ENCODE peak calls at places on chromosomes 12 and 14, in four cellular contexts. L is A549, K is right lobe of liver, S is Peyer's patch. H is an unnamed sample.

GRCh38 chr14:56887211-56887610 is 76.9 kb upstream of the OTX2 start:
- DNase-seq in S (no peak), L (no peak), K (no peak), H (no peak)

GRCh38 chr14:28577711-28578131 is 188.9 kb upstream of the FOXG1 start:
- DNase-seq in K (no peak), S (no peak), L (peak; percentile 18), H (no peak)

GRCh38 chr12:62588916-62589315 is 122.3 kb downstream of the MON2 start:
- DNase-seq in K (no peak), L (peak; percentile 34), S (no peak), H (no peak)

GRCh38 chr12:48050174-48050573 is 45.9 kb upstream of the COL2A1 start:
- DNase-seq in S (no peak), L (no peak), K (no peak), H (no peak)

GRCh38 chr12:42296503-42297109 is 29.3 kb downstream of the ZCRB1 start:
- DNase-seq in L (peak; percentile 60), S (no peak), K (no peak), H (no peak)

GRCh38 chr12:122072031-122072970 is 6.3 kb upstream of the MLXIP start:
- DNase-seq in S (no peak), K (peak; percentile 65), L (peak; percentile 94), H (peak; percentile 53)

GRCh38 chr14:52995998-52996397 is 45.1 kb upstream of the FERMT2 start:
- DNase-seq in K (no peak), L (no peak), S (no peak), H (no peak)

GRCh38 chr14:67668559-67668958 is 5.9 kb downstream of the VTI1B start:
- DNase-seq in K (no peak), S (no peak), L (no peak), H (no peak)

GRCh38 chr14:99562848-99563748 is 40.9 kb downstream of the CCDC85C start:
- DNase-seq in K (peak; percentile 94), S (peak; percentile 82), L (peak; percentile 86), H (peak; percentile 76)

GRCh38 chr14:90381999-90382451 is 14.8 kb upstream of the CALM1 start:
- DNase-seq in S (peak; percentile 85), L (no peak), K (peak; percentile 95), H (peak; percentile 49)

GRCh38 chr12:14577344-14577743 is 9.7 kb upstream of the PLBD1 start:
- DNase-seq in S (no peak), K (no peak), L (no peak), H (no peak)

GRCh38 chr12:32274665-32275064 is 124.7 kb upstream of the FGD4 start:
- DNase-seq in K (no peak), L (no peak), S (no peak), H (no peak)

GRCh38 chr14:90397401-90398314 is 829 bp downstream of the CALM1 start:
- DNase-seq in K (peak; percentile 69), L (peak; percentile 55), S (peak; percentile 81), H (peak; percentile 73)

GRCh38 chr14:78498062-78498595 is 328.0 kb downstream of the NRXN3 start:
- DNase-seq in L (no peak), S (no peak), K (no peak), H (no peak)

GRCh38 chr14:63245893-63246292 is 41.6 kb downstream of the RHOJ start:
- DNase-seq in L (no peak), K (no peak), S (no peak), H (no peak)

GRCh38 chr12:46574853-46575252 is 202.3 kb upstream of the SLC38A2 start:
- DNase-seq in K (no peak), L (no peak), S (no peak), H (no peak)

GRCh38 chr12:67681145-67681778 is 32.7 kb downstream of the DYRK2 start:
- DNase-seq in K (no peak), L (peak; percentile 33), S (no peak), H (no peak)

GRCh38 chr12:108907861-108908302 is 28.0 kb downstream of the DAO start:
- DNase-seq in K (no peak), L (peak; percentile 68), S (no peak), H (no peak)

GRCh38 chr12:28535216-28535615 is 345.0 kb downstream of the CCDC91 start:
- DNase-seq in K (no peak), L (no peak), S (no peak), H (no peak)

GRCh38 chr12:57745485-57745881 is 644 bp downstream of the TSPAN31 start:
- DNase-seq in S (no peak), K (no peak), L (no peak), H (no peak)

GRCh38 chr14:75363570-75364227 is 64.1 kb upstream of the JDP2 start:
- DNase-seq in S (no peak), K (no peak), L (no peak), H (no peak)

GRCh38 chr12:97575792-97576191 is 113.2 kb downstream of the RMST start:
- DNase-seq in L (no peak), S (no peak), K (no peak), H (no peak)

GRCh38 chr14:35867280-35867629 is 41.1 kb downstream of the BRMS1L start:
- DNase-seq in S (no peak), L (no peak), K (no peak), H (no peak)

GRCh38 chr14:95490727-95491451 is 25.6 kb downstream of the SYNE3 start:
- DNase-seq in L (peak; percentile 36), S (peak; percentile 68), K (no peak), H (peak; percentile 54)

GRCh38 chr14:95488376-95489162 is 27.9 kb downstream of the SYNE3 start:
- DNase-seq in K (peak; percentile 70), L (no peak), S (peak; percentile 44), H (no peak)

GRCh38 chr14:95490127-95490526 is 26.3 kb downstream of the SYNE3 start:
- DNase-seq in K (no peak), L (no peak), S (no peak), H (no peak)

GRCh38 chr14:95487669-95488084 is 28.8 kb downstream of the SYNE3 start:
- DNase-seq in S (peak; percentile 5), K (no peak), L (no peak), H (no peak)

DNA sequence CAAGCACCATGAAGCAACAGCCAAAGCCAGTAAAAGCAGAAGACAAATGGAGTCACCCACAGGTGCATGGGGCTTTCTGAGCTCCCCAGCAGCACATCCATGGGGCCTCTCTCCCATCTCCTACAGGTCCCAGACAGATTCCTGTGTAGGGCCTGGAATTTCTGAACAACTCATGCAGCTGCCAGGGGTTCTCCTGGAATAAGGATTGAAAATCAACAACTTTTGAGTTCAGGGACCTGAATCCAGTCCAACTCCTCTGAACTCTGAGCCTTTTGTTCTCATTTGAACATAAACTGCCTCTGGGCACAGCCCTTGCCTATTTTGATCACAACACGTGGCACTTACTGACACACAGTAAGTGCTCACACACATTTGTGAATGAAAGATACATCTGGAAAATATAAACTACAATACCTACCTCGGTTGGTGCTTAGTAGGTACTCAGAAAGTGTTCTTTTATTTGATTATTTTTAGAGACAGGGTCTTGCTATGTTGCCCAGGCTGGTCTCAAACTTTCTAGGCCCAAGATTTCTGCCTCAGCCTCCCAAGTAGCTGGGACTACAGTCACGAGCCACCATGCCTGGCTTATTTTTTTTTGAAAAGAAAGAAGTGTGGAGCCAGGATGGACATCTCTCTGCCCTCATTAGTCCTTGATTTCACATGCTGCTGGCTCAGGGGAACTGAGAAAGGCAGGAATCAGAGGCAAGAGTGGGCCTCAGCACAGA is 27.1 kb downstream of the SYNE3 start:
- DNase-seq in S (no peak), L (no peak), K (no peak), H (peak; percentile 72)
- H3K27ac ChIP-seq in S (peak overlapping the region; percentile 39), L (no peak overlapping the region), K (no peak overlapping the region), H (peak overlapping the region; percentile 34)

DNA sequence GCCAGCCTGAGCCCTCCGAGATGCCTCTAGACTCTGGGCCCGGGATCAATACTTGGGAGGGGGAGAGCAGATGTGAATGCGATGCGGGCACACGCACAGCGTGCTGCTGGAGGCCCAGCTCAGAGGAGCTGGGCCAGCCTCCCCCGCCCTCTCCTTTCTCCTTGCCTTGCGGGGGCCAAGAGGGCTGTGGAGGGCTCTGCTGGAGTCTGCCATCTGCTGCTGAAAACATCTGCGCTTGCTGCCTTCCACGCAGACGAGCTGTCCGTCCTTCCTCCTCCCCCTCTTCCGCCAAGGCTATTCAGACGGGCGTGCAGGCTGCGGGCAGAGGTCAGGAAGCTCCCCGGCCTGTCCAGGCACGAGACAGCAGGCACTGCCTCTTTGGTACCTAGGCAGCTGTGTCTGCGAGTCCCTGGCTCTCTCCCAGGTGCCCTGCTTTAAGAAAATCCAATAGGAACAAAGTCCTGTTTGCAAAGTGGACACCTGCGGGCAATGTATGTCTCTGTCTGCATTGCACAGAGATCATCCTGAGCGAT is 75.2 kb downstream of the SPRING1 start:
- DNase-seq in K (peak; percentile 93), S (peak; percentile 69), L (no peak), H (peak; percentile 64)
- TF ChIP-seq POLR2A in K (no peak), S (no peak), L (no peak), H (no peak)

DNA sequence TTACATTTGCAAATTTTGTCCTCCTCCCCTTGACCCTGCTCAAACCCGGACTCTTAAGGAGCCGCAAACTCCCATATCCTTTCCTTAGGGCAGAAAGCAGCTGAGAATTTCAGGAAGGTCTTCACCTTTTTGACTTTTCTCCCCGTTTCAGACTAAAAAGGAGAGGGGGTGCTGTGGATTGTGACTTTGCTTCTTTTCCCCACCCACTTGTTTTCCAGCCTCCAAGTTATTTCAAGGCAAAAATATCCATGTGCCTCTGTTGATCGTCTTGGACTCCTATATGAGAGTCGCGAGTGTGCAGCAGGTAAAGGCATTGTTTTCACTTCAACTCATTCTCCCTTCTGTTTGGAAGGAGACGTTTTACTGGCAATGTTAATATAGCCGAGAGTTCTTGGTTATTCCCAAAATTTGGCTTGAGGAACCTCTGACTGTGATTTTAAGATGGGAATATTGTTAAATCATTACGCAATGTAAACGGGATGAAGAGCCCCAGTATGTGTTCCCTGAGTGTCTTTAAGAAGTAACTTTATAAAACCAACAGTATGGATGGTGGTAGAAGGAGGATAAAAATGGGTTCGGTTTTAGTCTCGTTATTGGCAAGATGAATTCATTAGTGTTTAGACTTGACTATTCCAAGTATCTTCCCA is 663 bp downstream of the LRRK2 start:
- DNase-seq in S (no peak), K (no peak), L (peak; percentile 17), H (no peak)
- H3K27ac ChIP-seq in S (peak overlapping the region; percentile 96), K (peak overlapping the region; percentile 96), L (peak overlapping the region; percentile 94), H (peak overlapping the region; percentile 88)

GRCh38 chr14:92514844-92515509 is 1.4 kb downstream of the RIN3 start:
- DNase-seq in S (no peak), L (no peak), K (no peak), H (no peak)

GRCh38 chr14:92513966-92514843 is 624 bp downstream of the RIN3 start:
- DNase-seq in L (peak; percentile 24), K (peak; percentile 88), S (peak; percentile 74), H (peak; percentile 61)

GRCh38 chr14:92512807-92513203 is 776 bp upstream of the RIN3 start:
- DNase-seq in K (no peak), L (no peak), S (no peak), H (no peak)

GRCh38 chr14:92511472-92512247 is 1.9 kb upstream of the RIN3 start:
- DNase-seq in S (no peak), L (peak; percentile 92), K (no peak), H (no peak)

DNA sequence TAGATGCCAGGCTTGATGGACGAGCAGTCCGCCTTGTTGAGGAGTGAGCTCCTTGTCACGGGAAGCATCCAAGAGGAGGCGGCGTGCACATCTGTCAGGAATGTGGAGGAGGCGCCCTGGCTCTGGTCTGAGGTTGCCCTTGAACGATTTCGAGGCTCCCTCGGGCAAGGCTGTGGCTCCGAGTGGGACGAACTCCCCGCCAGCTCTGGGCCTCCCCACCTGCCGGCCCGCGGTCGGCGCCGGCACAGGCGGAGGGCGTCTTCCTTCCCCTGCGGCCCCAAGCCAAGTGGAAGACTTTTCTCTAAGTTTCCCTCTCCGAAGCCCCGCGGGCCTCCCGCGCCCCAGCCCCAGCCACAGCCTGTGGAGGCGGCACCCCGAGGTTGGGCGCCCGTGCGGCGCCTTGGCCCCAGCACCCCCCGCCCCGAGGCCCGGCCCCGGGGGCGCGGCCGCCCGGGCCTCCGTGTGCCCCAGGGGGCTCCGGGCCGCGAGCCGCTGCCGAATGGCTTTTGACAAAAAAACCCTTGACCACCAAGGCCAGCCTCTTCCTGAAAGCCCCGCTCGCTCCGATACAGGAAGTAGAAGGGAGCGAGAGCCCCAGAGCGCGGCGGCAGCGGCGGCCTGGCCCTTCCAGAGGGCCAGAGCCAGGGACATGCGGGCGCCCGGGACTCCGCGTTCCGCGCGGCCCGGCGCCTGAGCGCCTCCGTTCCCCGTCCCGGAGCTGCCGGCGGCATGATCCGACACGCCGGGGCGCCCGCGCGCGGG is at the start of gene RIN3:
- DNase-seq in L (peak; percentile 59), K (peak; percentile 74), S (peak; percentile 73), H (peak; percentile 49)
- TF ChIP-seq POLR2A in L (peak; percentile 0), K (peak; percentile 70), S (no peak), H (peak; percentile 30)